ENCODE peak calls at places on chromosomes 2 and 18, in ten cellular contexts. C is spleen, A is left ventricle myocardium inferior, P is hepatocyte, G is RWPE1, R is coronary artery, I is tibial nerve, K is heart right ventricle, W is A549, T is upper lobe of right lung. O is an unnamed sample.

GRCh38 chr18:57943723-57944122 is 100.3 kb upstream of the NEDD4L start:
- DNase-seq in R (no peak), A (no peak), G (no peak), W (no peak), I (no peak), T (no peak), K (no peak), C (no peak), P (no peak), O (no peak)

GRCh38 chr2:61670591-61671503 is 132.7 kb upstream of the XPO1 start:
- DNase-seq in T (no peak), W (peak), R (no peak), C (no peak), I (peak), A (peak), P (peak), G (no peak), K (peak), O (peak)

GRCh38 chr2:189580662-189581353 is at the start of gene SLC40A1:
- DNase-seq in T (peak), G (peak), C (peak), K (peak), P (peak), I (peak), R (peak), W (peak), A (peak), O (peak)

GRCh38 chr18:23071285-23071684 is 64.0 kb upstream of the CABLES1 start:
- DNase-seq in T (peak), P (no peak), W (no peak), A (peak), G (no peak), R (no peak), C (peak), K (peak), I (peak), O (no peak)

GRCh38 chr2:192885569-192886160 is 690.9 kb upstream of the TMEFF2 start:
- DNase-seq in W (peak), P (peak), T (no peak), G (peak), I (no peak), A (no peak), C (no peak), R (no peak), K (no peak), O (no peak)

GRCh38 chr2:136019304-136019703 is 33.9 kb upstream of the DARS1 start:
- DNase-seq in C (no peak), I (no peak), R (no peak), P (no peak), W (no peak), T (no peak), G (no peak), K (no peak), A (no peak), O (no peak)

GRCh38 chr2:218427741-218428140 is 8.8 kb downstream of the VIL1 start:
- DNase-seq in W (no peak), A (no peak), I (no peak), C (peak), P (no peak), G (no peak), K (no peak), R (no peak), T (peak), O (no peak)

GRCh38 chr2:85017436-85018048 is 46.6 kb downstream of the KCMF1 start:
- DNase-seq in C (no peak), G (no peak), K (no peak), P (no peak), T (no peak), W (no peak), R (no peak), I (no peak), A (no peak), O (no peak)

GRCh38 chr2:157692768-157693167 is 64.1 kb upstream of the ACVR1C start:
- DNase-seq in W (no peak), K (no peak), P (no peak), I (no peak), C (no peak), G (peak), A (no peak), T (no peak), R (no peak), O (no peak)

GRCh38 chr2:20414806-20415205 is 32.1 kb upstream of the RHOB start:
- DNase-seq in T (no peak), I (no peak), W (no peak), G (no peak), C (no peak), K (no peak), R (no peak), P (no peak), A (no peak), O (peak)

GRCh38 chr2:217103752-217104540 is 244.1 kb upstream of the TNP1 start:
- DNase-seq in I (no peak), A (no peak), R (no peak), W (peak), K (no peak), P (no peak), T (no peak), G (peak), C (no peak), O (no peak)

GRCh38 chr18:34911081-34911480 is 130.1 kb upstream of the MAPRE2 start:
- DNase-seq in G (no peak), P (no peak), K (no peak), R (no peak), C (no peak), I (no peak), W (no peak), A (no peak), T (no peak), O (no peak)

GRCh38 chr2:33230133-33230618 is 246.3 kb upstream of the RASGRP3 start:
- DNase-seq in I (no peak), G (no peak), T (no peak), C (no peak), P (no peak), R (no peak), K (no peak), A (no peak), W (no peak), O (no peak)

GRCh38 chr2:230905448-230906430 is 19.3 kb downstream of the GPR55 start:
- DNase-seq in C (peak), A (no peak), K (no peak), R (peak), G (no peak), W (no peak), T (peak), I (no peak), P (peak), O (no peak)

GRCh38 chr18:56747857-56748256 is 96.7 kb downstream of the WDR7 start:
- DNase-seq in R (no peak), K (no peak), I (no peak), C (no peak), G (no peak), A (no peak), T (no peak), W (no peak), P (no peak), O (no peak)

GRCh38 chr2:136025057-136025973 is 39.9 kb upstream of the DARS1 start:
- DNase-seq in C (peak), P (peak), W (no peak), K (peak), T (peak), A (peak), G (peak), I (no peak), R (no peak), O (peak)

GRCh38 chr2:85998071-85998991 is 107.4 kb downstream of the POLR1A start:
- DNase-seq in T (peak), K (peak), G (no peak), A (peak), C (peak), W (no peak), I (peak), R (peak), P (peak), O (peak)

GRCh38 chr2:129894616-129895015 is 84.8 kb upstream of the RAB6C start:
- DNase-seq in I (no peak), P (no peak), A (no peak), G (no peak), R (no peak), W (no peak), K (no peak), T (no peak), C (no peak), O (no peak)

GRCh38 chr2:109376796-109377495 is 236.8 kb downstream of the SEPTIN10 start:
- DNase-seq in P (no peak), A (no peak), C (peak), I (no peak), K (no peak), W (no peak), T (peak), G (no peak), R (peak), O (peak)

GRCh38 chr2:73111300-73112025 is 1.3 kb downstream of the RAB11FIP5 start:
- DNase-seq in A (no peak), G (peak), P (peak), I (no peak), T (peak), R (no peak), W (peak), K (peak), C (peak), O (no peak)

GRCh38 chr2:237227190-237227988 is 141.7 kb downstream of the COPS8 start:
- DNase-seq in T (no peak), W (peak), I (no peak), P (no peak), A (no peak), K (no peak), C (no peak), R (no peak), G (peak), O (no peak)

GRCh38 chr2:126676814-126677538 is 21.0 kb downstream of the GYPC start:
- DNase-seq in C (no peak), I (no peak), W (no peak), G (no peak), K (no peak), A (no peak), P (no peak), R (no peak), T (no peak), O (no peak)

GRCh38 chr2:212549463-212549862 is 10.9 kb upstream of the ERBB4 start:
- DNase-seq in A (no peak), C (no peak), W (no peak), K (no peak), P (no peak), G (no peak), T (no peak), R (no peak), I (no peak), O (no peak)

GRCh38 chr2:204871246-204871953 is 326.1 kb downstream of the PARD3B start:
- DNase-seq in A (no peak), W (peak), K (no peak), G (peak), P (peak), R (no peak), T (no peak), C (no peak), I (no peak), O (no peak)

GRCh38 chr2:239726631-239727181 is 298.4 kb downstream of the NDUFA10 start:
- DNase-seq in P (no peak), K (no peak), G (no peak), R (no peak), W (no peak), A (no peak), C (peak), I (no peak), T (peak), O (no peak)

GRCh38 chr18:31206787-31207381 is 44.2 kb upstream of the DSC1 start:
- DNase-seq in A (peak), R (no peak), T (peak), W (peak), P (peak), G (peak), C (no peak), K (peak), I (peak), O (peak)

GRCh38 chr2:109213646-109214417 is 84.8 kb downstream of the SH3RF3 start:
- DNase-seq in W (no peak), G (peak), P (peak), I (no peak), A (no peak), T (peak), R (no peak), K (no peak), C (no peak), O (peak)

GRCh38 chr18:59631583-59632181 is 65.5 kb downstream of the CCBE1 start:
- DNase-seq in C (no peak), W (peak), I (no peak), G (peak), K (no peak), A (no peak), R (no peak), T (no peak), P (peak), O (no peak)

GRCh38 chr2:109244750-109245382 is 115.9 kb downstream of the SH3RF3 start:
- DNase-seq in P (no peak), W (no peak), K (no peak), I (no peak), R (no peak), C (peak), T (peak), A (no peak), G (no peak), O (peak)

GRCh38 chr2:5549061-5549601 is 143.1 kb upstream of the SOX11 start:
- DNase-seq in A (no peak), P (peak), T (no peak), C (no peak), W (no peak), K (no peak), G (no peak), R (no peak), I (no peak), O (no peak)

GRCh38 chr2:28336993-28337627 is 55.5 kb upstream of the FOSL2 start:
- DNase-seq in W (no peak), A (no peak), I (no peak), K (no peak), C (peak), P (no peak), R (no peak), G (no peak), T (peak), O (no peak)

GRCh38 chr2:223846524-223846923 is 9.1 kb upstream of the AP1S3 start:
- DNase-seq in C (no peak), I (no peak), R (no peak), T (no peak), W (peak), P (no peak), K (no peak), A (no peak), G (peak), O (no peak)

GRCh38 chr2:239178954-239179353 is 221.9 kb downstream of the HDAC4 start:
- DNase-seq in K (no peak), G (no peak), I (no peak), R (no peak), T (peak), A (peak), W (no peak), P (no peak), C (peak), O (no peak)

GRCh38 chr18:35577045-35577848 is 4.3 kb upstream of the GALNT1 start:
- DNase-seq in I (no peak), P (no peak), K (no peak), T (no peak), C (no peak), R (no peak), A (no peak), W (no peak), G (no peak), O (no peak)

GRCh38 chr2:46996300-46996843 is 80.8 kb upstream of the MCFD2 start:
- DNase-seq in C (no peak), T (no peak), I (no peak), W (no peak), P (no peak), R (no peak), A (no peak), G (no peak), K (no peak), O (no peak)
- TF ChIP-seq CTCF in C (no peak), T (no peak), I (no peak), W (no peak), P (no peak), R (no peak), A (no peak), G (no peak), K (no peak), O (no peak)

GRCh38 chr2:55989405-55989804 is 65.8 kb upstream of the EFEMP1 start:
- DNase-seq in A (no peak), R (no peak), G (no peak), K (no peak), T (no peak), P (no peak), I (no peak), W (no peak), C (no peak), O (no peak)

GRCh38 chr2:55995206-55995605 is 71.6 kb upstream of the EFEMP1 start:
- DNase-seq in I (no peak), R (no peak), W (no peak), K (no peak), P (no peak), A (no peak), T (no peak), G (no peak), C (no peak), O (no peak)

GRCh38 chr2:55992465-55992864 is 68.9 kb upstream of the EFEMP1 start:
- DNase-seq in I (no peak), P (peak), C (no peak), G (peak), R (no peak), W (peak), A (no peak), T (no peak), K (peak), O (peak)

DNA sequence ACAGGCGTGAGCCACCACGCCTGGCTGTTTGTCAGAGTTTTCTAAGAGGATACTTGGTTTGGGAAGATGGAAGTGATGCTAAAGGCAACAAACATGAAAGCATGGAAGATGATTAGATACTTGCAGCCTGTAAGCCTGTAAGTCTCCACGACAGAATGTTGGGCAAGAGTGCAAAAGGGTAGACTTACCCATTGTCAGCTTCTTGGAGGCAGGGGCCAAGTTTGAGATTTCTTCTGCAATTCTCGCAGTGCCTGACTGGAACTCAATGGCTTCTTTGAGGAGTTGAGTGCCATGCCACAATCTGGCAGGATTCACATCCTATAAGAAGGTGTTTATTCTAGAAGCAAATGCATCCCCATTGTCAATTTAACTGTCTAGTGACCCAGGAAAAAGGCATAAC is 70.1 kb upstream of the EFEMP1 start:
- DNase-seq in K (no peak), W (no peak), I (no peak), A (no peak), P (no peak), T (no peak), C (no peak), G (no peak), R (no peak), O (no peak)
- H3K27ac ChIP-seq in K (no peak), W (peak), I (no peak), A (no peak), P (no peak), T (no peak), C (no peak), G (peak), R (no peak), O (no peak)

GRCh38 chr2:23312996-23313606 is 71.9 kb upstream of the KLHL29 start:
- DNase-seq in P (peak), R (no peak), C (no peak), G (peak), K (no peak), I (no peak), W (peak), A (no peak), T (no peak), O (no peak)
- TF ChIP-seq CTCF in P (peak), R (no peak), C (peak), G (peak), K (peak), I (no peak), W (peak), A (peak), T (peak), O (peak)

GRCh38 chr2:133843551-133843950 is 275.3 kb upstream of the NCKAP5 start:
- DNase-seq in A (no peak), G (peak), C (no peak), I (no peak), T (no peak), P (no peak), W (no peak), K (no peak), R (peak), O (no peak)
- H3K27ac ChIP-seq in A (no peak), G (no peak), C (no peak), I (no peak), T (no peak), P (peak), W (peak), K (no peak), R (no peak), O (no peak)

DNA sequence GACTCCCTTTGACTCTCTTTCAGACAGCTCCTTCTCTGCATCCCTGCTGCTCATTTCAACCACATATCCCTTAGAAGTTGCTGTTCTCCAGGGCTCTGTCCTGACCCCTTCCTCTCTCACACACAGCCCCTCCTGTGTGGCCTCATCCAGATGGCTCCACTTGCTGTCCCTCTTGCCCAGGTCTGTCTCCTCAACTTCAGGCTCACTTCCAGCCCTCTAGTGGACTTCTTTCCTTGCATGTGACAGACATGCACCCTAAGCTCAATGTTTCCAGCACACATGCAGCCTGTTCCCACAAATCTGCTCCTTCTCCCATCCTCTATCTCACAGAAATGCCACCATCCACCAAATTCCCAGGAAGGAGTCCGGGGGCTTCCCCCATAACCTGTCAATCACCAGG is 9.0 kb upstream of the MRPL19 start:
- DNase-seq in K (no peak), G (no peak), C (no peak), T (no peak), W (no peak), A (no peak), I (no peak), R (no peak), P (no peak), O (no peak)
- TF ChIP-seq CTCF in K (no peak), G (no peak), C (no peak), T (no peak), W (no peak), A (no peak), I (no peak), R (no peak), P (no peak), O (no peak)

GRCh38 chr2:53768233-53768542 is 584 bp downstream of the CHAC2 start:
- DNase-seq in K (no peak), A (no peak), C (no peak), R (no peak), I (no peak), W (no peak), T (peak), P (peak), G (no peak), O (no peak)

GRCh38 chr2:53765749-53766148 is 1.9 kb upstream of the CHAC2 start:
- DNase-seq in P (no peak), W (no peak), T (no peak), R (no peak), A (no peak), K (no peak), G (no peak), I (no peak), C (no peak), O (no peak)

GRCh38 chr2:53767405-53768232 is at the start of gene CHAC2:
- DNase-seq in I (peak), R (peak), P (peak), K (peak), T (peak), W (peak), C (peak), A (peak), G (peak), O (peak)

GRCh38 chr2:53769318-53769945 is 1.8 kb downstream of the CHAC2 start:
- DNase-seq in W (no peak), I (no peak), C (no peak), A (no peak), T (no peak), K (no peak), R (no peak), G (no peak), P (no peak), O (no peak)

DNA sequence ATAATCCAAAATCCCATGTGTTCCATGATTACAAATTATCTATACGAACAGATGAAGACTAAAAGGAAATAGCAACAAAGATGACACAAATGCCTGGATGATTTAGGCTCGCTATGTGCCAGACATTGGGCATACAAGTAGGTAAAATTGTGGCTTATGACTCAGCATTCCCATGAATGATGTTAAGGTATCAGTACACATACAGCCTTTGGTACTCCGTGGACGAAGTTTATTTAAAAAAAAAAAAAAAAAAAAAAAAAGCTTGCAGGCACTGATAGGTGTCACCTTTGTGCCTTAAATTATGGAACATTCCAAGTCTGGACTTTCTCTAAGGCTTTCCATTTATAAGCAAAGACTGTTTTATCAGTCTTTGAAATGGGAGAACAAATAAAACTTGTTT is 2.7 kb downstream of the CHAC2 start:
- DNase-seq in A (no peak), R (no peak), W (peak), T (no peak), P (no peak), G (no peak), I (no peak), C (no peak), K (no peak), O (no peak)
- H3K27ac ChIP-seq in A (no peak), R (no peak), W (no peak), T (no peak), P (no peak), G (no peak), I (no peak), C (no peak), K (no peak), O (no peak)

DNA sequence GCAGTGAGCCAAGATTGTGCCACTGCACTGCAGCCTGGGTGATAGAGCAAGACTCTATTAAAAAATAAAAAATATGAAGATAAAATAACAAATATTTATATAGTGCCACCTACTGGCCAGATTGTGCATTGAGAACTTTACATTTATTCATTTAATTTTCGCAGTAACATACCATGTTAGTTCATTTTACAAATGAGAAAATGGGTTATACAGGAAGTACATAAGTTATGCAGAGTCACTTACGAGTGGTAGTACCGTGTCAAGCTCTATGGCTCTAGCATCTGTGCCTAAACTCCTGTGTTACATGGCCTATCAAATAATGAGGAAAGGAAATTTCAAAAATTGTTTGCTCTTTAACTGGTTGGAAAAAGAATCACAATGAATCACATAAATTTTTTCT is 27.9 kb downstream of the RIF1 start:
- DNase-seq in G (peak), K (no peak), T (no peak), A (no peak), W (peak), R (no peak), C (no peak), I (peak), P (peak), O (no peak)
- TF ChIP-seq CTCF in G (peak), K (peak), T (peak), A (peak), W (peak), R (peak), C (peak), I (peak), P (peak), O (peak)

O was measured in right atrium auricular region.